ENCODE peak calls at places on chromosomes 6 and 20, in ten cellular contexts. W is small intestine; T is A549; K is OCI-LY7; C is CD8-positive, alpha-beta T cell; P is left ventricle myocardium inferior; R is uterus; A is PC-3; F is mesendoderm; B is ascending aorta. D is an unnamed sample.
A peak's percentile ranks its signal among the peaks of the same experiment; 100 is the strongest.

GRCh38 chr20:57991211-57991841 is 237.1 kb downstream of the ANKRD60 start:
- DNase-seq in W (no peak), T (peak; percentile 72), K (no peak), C (no peak), P (no peak), R (no peak), A (peak; percentile 97), F (peak; percentile 63), B (peak; percentile 16), D (no peak)

GRCh38 chr6:2110504-2110903 is 134.9 kb downstream of the GMDS start:
- DNase-seq in W (no peak), T (no peak), K (no peak), C (no peak), P (no peak), R (no peak), A (no peak), F (no peak), B (peak; percentile 33), D (peak; percentile 35)

GRCh38 chr6:148415511-148416286 is 73.1 kb downstream of the SASH1 start:
- DNase-seq in W (no peak), T (no peak), K (no peak), C (no peak), P (no peak), R (no peak), A (no peak), F (no peak), B (no peak), D (no peak)

GRCh38 chr6:44010411-44011349 is 116.6 kb downstream of the MRPL14 start:
- DNase-seq in W (no peak), T (peak; percentile 41), K (no peak), C (no peak), P (peak; percentile 51), R (peak; percentile 19), A (peak; percentile 91), F (no peak), B (no peak), D (no peak)

GRCh38 chr6:26213334-26214075 is 126.3 kb downstream of the HFE start:
- DNase-seq in W (no peak), T (no peak), K (no peak), C (no peak), P (no peak), R (no peak), A (no peak), F (no peak), B (no peak), D (no peak)

GRCh38 chr6:75345413-75345812 is 60.8 kb upstream of the TMEM30A start:
- DNase-seq in W (no peak), T (no peak), K (no peak), C (no peak), P (no peak), R (no peak), A (no peak), F (peak; percentile 74), B (no peak), D (no peak)

GRCh38 chr6:38282911-38283310 is 356.8 kb downstream of the BTBD9 start:
- DNase-seq in W (no peak), T (no peak), K (no peak), C (no peak), P (no peak), R (no peak), A (peak; percentile 66), F (no peak), B (no peak), D (no peak)

GRCh38 chr6:7734707-7735383 is 8.9 kb downstream of the BMP6 start:
- DNase-seq in W (no peak), T (no peak), K (no peak), C (no peak), P (no peak), R (no peak), A (no peak), F (no peak), B (no peak), D (no peak)

GRCh38 chr20:23050847-23051627 is 1.6 kb upstream of the THBD start:
- DNase-seq in W (peak; percentile 40), T (no peak), K (no peak), C (no peak), P (peak; percentile 87), R (peak; percentile 51), A (peak; percentile 70), F (peak; percentile 96), B (peak; percentile 49), D (peak; percentile 78)

GRCh38 chr6:161917645-161918044 is 643.8 kb upstream of the AGPAT4 start:
- DNase-seq in W (no peak), T (peak; percentile 15), K (no peak), C (no peak), P (no peak), R (no peak), A (peak; percentile 54), F (no peak), B (no peak), D (no peak)

GRCh38 chr6:154138806-154139205 is 99.8 kb downstream of the OPRM1 start:
- DNase-seq in W (no peak), T (no peak), K (no peak), C (no peak), P (no peak), R (no peak), A (peak; percentile 3), F (no peak), B (no peak), D (no peak)

GRCh38 chr20:35788796-35789195 is 17.0 kb downstream of the PHF20 start:
- DNase-seq in W (no peak), T (no peak), K (no peak), C (no peak), P (no peak), R (no peak), A (no peak), F (peak; percentile 63), B (no peak), D (no peak)

GRCh38 chr6:169863149-169863525 is 111.7 kb downstream of the ERMARD start:
- DNase-seq in W (no peak), T (no peak), K (no peak), C (no peak), P (no peak), R (no peak), A (no peak), F (no peak), B (no peak), D (no peak)

GRCh38 chr6:139533573-139534471 is 159.4 kb upstream of the CITED2 start:
- DNase-seq in W (peak; percentile 91), T (no peak), K (no peak), C (no peak), P (no peak), R (no peak), A (no peak), F (peak; percentile 73), B (no peak), D (no peak)

GRCh38 chr6:139530551-139530950 is 156.1 kb upstream of the CITED2 start:
- DNase-seq in W (peak; percentile 14), T (no peak), K (no peak), C (no peak), P (no peak), R (no peak), A (no peak), F (no peak), B (no peak), D (no peak)

GRCh38 chr6:139533166-139533565 is 158.7 kb upstream of the CITED2 start:
- DNase-seq in W (peak; percentile 69), T (no peak), K (no peak), C (no peak), P (no peak), R (no peak), A (no peak), F (no peak), B (no peak), D (no peak)

GRCh38 chr6:139531716-139532115 is 157.3 kb upstream of the CITED2 start:
- DNase-seq in W (no peak), T (no peak), K (no peak), C (no peak), P (no peak), R (no peak), A (no peak), F (no peak), B (no peak), D (no peak)

DNA sequence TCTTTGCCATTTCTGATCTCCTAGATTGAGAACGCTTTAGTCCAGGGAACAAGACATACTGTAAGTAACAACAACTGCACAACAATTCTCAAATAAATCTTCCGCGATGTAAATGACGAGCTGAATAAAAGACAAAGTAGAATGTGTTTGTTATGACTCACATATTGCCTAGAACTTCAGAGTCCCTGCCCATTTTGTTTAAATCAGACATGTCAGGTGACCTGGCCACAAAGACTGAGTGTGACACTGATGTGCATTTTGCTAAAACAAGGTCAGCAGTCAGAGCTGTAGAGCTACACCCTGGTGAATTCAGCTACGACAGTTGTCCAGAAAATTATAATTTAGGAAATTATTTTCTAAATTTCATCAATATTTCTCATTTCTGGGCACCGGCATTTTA is 156.7 kb upstream of the CITED2 start:
- DNase-seq in W (peak; percentile 66), T (no peak), K (no peak), C (peak; percentile 47), P (no peak), R (no peak), A (peak; percentile 41), F (no peak), B (no peak), D (no peak)
- H3K4me3 ChIP-seq in W (no peak overlapping the region), T (no peak overlapping the region), K (no peak overlapping the region), C (no peak overlapping the region), P (no peak overlapping the region), R (no peak overlapping the region), A (no peak overlapping the region), F (no peak overlapping the region), B (no peak overlapping the region), D (no peak overlapping the region)

GRCh38 chr6:141335889-141336288 is 796.8 kb upstream of the GJE1 start:
- DNase-seq in W (no peak), T (no peak), K (no peak), C (no peak), P (no peak), R (no peak), A (peak; percentile 12), F (no peak), B (no peak), D (no peak)
- H3K27ac ChIP-seq in W (no peak overlapping the region), T (peak overlapping the region; percentile 60), K (no peak overlapping the region), C (no peak overlapping the region), P (no peak overlapping the region), R (no peak overlapping the region), A (no peak overlapping the region), F (no peak overlapping the region), B (no peak overlapping the region), D (no peak overlapping the region)

DNA sequence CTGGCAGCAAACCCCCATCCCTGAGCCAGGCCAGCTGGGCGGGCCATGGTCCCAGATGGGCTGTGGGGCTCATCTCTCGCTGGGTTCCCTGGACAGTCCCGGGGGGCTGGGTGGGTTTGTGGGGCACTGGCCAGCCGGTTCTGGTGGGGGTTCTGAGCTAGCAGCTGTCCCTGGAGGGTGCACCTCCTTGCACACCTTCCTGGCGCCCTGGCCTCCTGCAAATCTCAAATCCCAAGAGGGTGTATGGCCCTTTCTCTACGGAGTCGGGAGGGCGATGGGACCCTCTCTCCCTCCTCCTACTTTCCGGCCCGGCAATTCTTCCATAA is 1.2 kb upstream of the LAMA5 start:
- DNase-seq in W (no peak), T (no peak), K (no peak), C (no peak), P (no peak), R (no peak), A (no peak), F (no peak), B (no peak), D (no peak)
- H3K4me1 ChIP-seq in W (no peaks in the 10 kb centered on the region), T (peaks cover 54% of the 10 kb centered on the region), K (peaks cover 49% of the 10 kb centered on the region), C (peaks cover 17% of the 10 kb centered on the region), P (peaks cover 77% of the 10 kb centered on the region), R (peaks cover 5% of the 10 kb centered on the region), A (peaks cover 61% of the 10 kb centered on the region), F (peaks cover 8% of the 10 kb centered on the region), B (peaks cover 40% of the 10 kb centered on the region), D (peaks cover 87% of the 10 kb centered on the region)

DNA sequence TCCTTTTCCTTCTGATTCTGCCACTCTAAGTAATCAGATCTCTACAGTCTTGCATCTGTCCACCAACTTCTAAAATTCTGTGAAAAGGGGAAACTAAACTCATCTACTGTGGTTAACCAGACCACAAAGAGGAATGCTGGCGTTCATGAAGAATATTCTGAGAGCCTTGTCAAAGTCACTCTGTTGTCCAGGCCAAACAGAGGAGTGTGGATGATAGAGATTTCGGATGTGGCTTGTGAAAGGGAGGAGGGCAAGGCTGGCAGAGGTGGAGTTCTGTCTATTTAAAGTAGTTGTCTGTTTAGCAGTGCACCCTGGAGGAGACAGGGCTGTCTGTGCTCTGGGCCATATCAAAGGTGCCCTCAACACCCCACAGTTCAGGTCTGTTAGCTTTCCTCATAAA is 33.9 kb downstream of the CCN2 start:
- DNase-seq in W (no peak), T (no peak), K (peak; percentile 42), C (no peak), P (no peak), R (no peak), A (no peak), F (no peak), B (no peak), D (no peak)
- H3K4me3 ChIP-seq in W (no peak overlapping the region), T (no peak overlapping the region), K (peak overlapping the region; percentile 14), C (no peak overlapping the region), P (no peak overlapping the region), R (no peak overlapping the region), A (no peak overlapping the region), F (no peak overlapping the region), B (no peak overlapping the region), D (no peak overlapping the region)

D was measured in thoracic aorta.